ENCODE peak calls at places on chromosomes 11 and 22, in four cellular contexts. O is mammary epithelial cell, R is colonic mucosa, F is A549. G is an unnamed sample.

GRCh38 chr11:78932757-78933156 is 358.1 kb upstream of the NARS2 start:
- DNase-seq in R (no peak), F (no peak), O (no peak), G (no peak)

GRCh38 chr11:93807980-93808379 is 23.9 kb downstream of the MED17 start:
- DNase-seq in R (no peak), F (no peak), O (no peak), G (no peak)

GRCh38 chr11:78647266-78647915 is 72.7 kb upstream of the NARS2 start:
- DNase-seq in F (no peak), R (no peak), O (no peak), G (no peak)

GRCh38 chr11:130146797-130147196 is 12.8 kb upstream of the ST14 start:
- DNase-seq in F (no peak), R (peak; percentile 64), O (no peak), G (no peak)

GRCh38 chr22:27804683-27805297 is 3.2 kb upstream of the MN1 start:
- DNase-seq in R (peak; percentile 64), F (peak; percentile 57), O (peak; percentile 41), G (peak; percentile 62)

GRCh38 chr11:69278091-69278867 is 15.7 kb upstream of the MYEOV start:
- DNase-seq in O (no peak), F (no peak), R (peak; percentile 89), G (no peak)

GRCh38 chr11:83070878-83071640 is 638 bp downstream of the RAB30 start:
- DNase-seq in F (peak; percentile 39), O (no peak), R (peak; percentile 46), G (no peak)

GRCh38 chr11:2724653-2725366 is 25.0 kb upstream of the KCNQ1OT1 start:
- DNase-seq in F (no peak), R (no peak), O (no peak), G (peak; percentile 79)

GRCh38 chr11:122107045-122107444 is 9.0 kb downstream of the BLID start:
- DNase-seq in F (no peak), R (no peak), O (no peak), G (no peak)

GRCh38 chr11:64810891-64811272 is 531 bp upstream of the MEN1 start:
- DNase-seq in R (peak; percentile 42), F (no peak), O (no peak), G (no peak)

GRCh38 chr11:695606-696381 is at the start of gene TMEM80:
- DNase-seq in F (peak; percentile 54), O (peak; percentile 97), R (peak; percentile 99), G (peak; percentile 99)

GRCh38 chr22:27435839-27436581 is 365.5 kb downstream of the MN1 start:
- DNase-seq in O (no peak), R (no peak), F (no peak), G (peak; percentile 47)

GRCh38 chr11:84714316-84714780 is 912.8 kb downstream of the DLG2 start:
- DNase-seq in R (peak; percentile 76), O (peak; percentile 45), F (peak; percentile 18), G (no peak)

GRCh38 chr22:17380711-17381087 is 11.4 kb downstream of the CECR2 start:
- DNase-seq in R (no peak), F (no peak), O (no peak), G (no peak)

GRCh38 chr11:106399624-106400023 is 322.2 kb downstream of the AASDHPPT start:
- DNase-seq in O (no peak), R (no peak), F (no peak), G (no peak)

GRCh38 chr22:45317551-45318167 is 7.9 kb downstream of the FAM118A start:
- DNase-seq in R (peak; percentile 75), O (peak; percentile 70), F (no peak), G (peak; percentile 37)

GRCh38 chr11:86704710-86705109 is 32.3 kb upstream of the ME3 start:
- DNase-seq in O (no peak), R (no peak), F (no peak), G (no peak)

GRCh38 chr22:27445876-27446275 is 355.7 kb downstream of the MN1 start:
- DNase-seq in R (no peak), O (no peak), F (no peak), G (peak; percentile 20)

GRCh38 chr11:2077061-2077802 is 62.0 kb downstream of the IGF2 start:
- DNase-seq in R (no peak), O (peak; percentile 94), F (peak; percentile 51), G (no peak)

GRCh38 chr22:40855960-40856512 is 403 bp downstream of the ST13 start:
- DNase-seq in O (peak; percentile 39), R (peak; percentile 51), F (no peak), G (no peak)

GRCh38 chr22:41267958-41268357 is 18.0 kb downstream of the RANGAP1 start:
- DNase-seq in R (no peak), F (no peak), O (no peak), G (no peak)

GRCh38 chr22:43876866-43877509 is 14.7 kb upstream of the SULT4A1 start:
- DNase-seq in O (no peak), F (no peak), R (no peak), G (no peak)

GRCh38 chr11:16784097-16784496 is 45.6 kb downstream of the C11orf58 start:
- DNase-seq in O (no peak), F (no peak), R (no peak), G (no peak)

GRCh38 chr11:72721689-72722049 is 30.5 kb downstream of the ARAP1 start:
- DNase-seq in R (peak; percentile 62), F (no peak), O (no peak), G (no peak)

GRCh38 chr11:88979641-88980040 is 86.1 kb downstream of the GRM5 start:
- DNase-seq in R (no peak), O (peak; percentile 1), F (no peak), G (no peak)

GRCh38 chr11:118641463-118642019 is 34.1 kb downstream of the PHLDB1 start:
- DNase-seq in R (peak; percentile 80), F (no peak), O (peak; percentile 82), G (no peak)

GRCh38 chr11:131290111-131290510 is 80.3 kb upstream of the NTM start:
- DNase-seq in O (no peak), F (no peak), R (no peak), G (no peak)

GRCh38 chr22:20133930-20134549 is 2.4 kb downstream of the ZDHHC8 start:
- DNase-seq in R (no peak), O (no peak), F (no peak), G (no peak)

GRCh38 chr22:49998718-49999062 is 13.9 kb downstream of the IL17REL start:
- DNase-seq in R (no peak), O (no peak), F (no peak), G (no peak)

GRCh38 chr11:2186669-2187266 is 15.2 kb upstream of the TH start:
- DNase-seq in O (no peak), R (no peak), F (peak; percentile 76), G (no peak)

GRCh38 chr11:10678106-10678505 is 15.4 kb downstream of the IRAG1 start:
- DNase-seq in O (no peak), F (no peak), R (no peak), G (no peak)

GRCh38 chr22:20316844-20317401 is 2.9 kb downstream of the DGCR6L start:
- DNase-seq in R (no peak), O (no peak), F (no peak), G (no peak)

GRCh38 chr11:78332174-78332866 is 85.3 kb downstream of the GAB2 start:
- DNase-seq in F (no peak), O (no peak), R (no peak), G (no peak)

GRCh38 chr22:22906907-22907550 is 19.4 kb downstream of the IGLL5 start:
- DNase-seq in R (no peak), O (no peak), F (no peak), G (no peak)

GRCh38 chr22:47341464-47341863 is 579.0 kb downstream of the TBC1D22A start:
- DNase-seq in O (no peak), F (no peak), R (no peak), G (no peak)
- H3K9me3 ChIP-seq in O (peaks cover 27% of the 10 kb centered on the region), F (no peaks in the 10 kb centered on the region), R (no peaks in the 10 kb centered on the region), G (no peaks in the 10 kb centered on the region)

GRCh38 chr11:32431657-32432056 is 3.7 kb downstream of the WT1 start:
- DNase-seq in O (no peak), R (no peak), F (no peak), G (no peak)

GRCh38 chr11:32432565-32433248 is 2.6 kb downstream of the WT1 start:
- DNase-seq in O (no peak), F (no peak), R (no peak), G (no peak)

GRCh38 chr11:32429477-32429876 is 5.9 kb downstream of the WT1 start:
- DNase-seq in F (no peak), O (no peak), R (no peak), G (no peak)

GRCh38 chr11:32428665-32429293 is 6.6 kb downstream of the WT1 start:
- DNase-seq in O (no peak), R (no peak), F (no peak), G (peak; percentile 60)

DNA sequence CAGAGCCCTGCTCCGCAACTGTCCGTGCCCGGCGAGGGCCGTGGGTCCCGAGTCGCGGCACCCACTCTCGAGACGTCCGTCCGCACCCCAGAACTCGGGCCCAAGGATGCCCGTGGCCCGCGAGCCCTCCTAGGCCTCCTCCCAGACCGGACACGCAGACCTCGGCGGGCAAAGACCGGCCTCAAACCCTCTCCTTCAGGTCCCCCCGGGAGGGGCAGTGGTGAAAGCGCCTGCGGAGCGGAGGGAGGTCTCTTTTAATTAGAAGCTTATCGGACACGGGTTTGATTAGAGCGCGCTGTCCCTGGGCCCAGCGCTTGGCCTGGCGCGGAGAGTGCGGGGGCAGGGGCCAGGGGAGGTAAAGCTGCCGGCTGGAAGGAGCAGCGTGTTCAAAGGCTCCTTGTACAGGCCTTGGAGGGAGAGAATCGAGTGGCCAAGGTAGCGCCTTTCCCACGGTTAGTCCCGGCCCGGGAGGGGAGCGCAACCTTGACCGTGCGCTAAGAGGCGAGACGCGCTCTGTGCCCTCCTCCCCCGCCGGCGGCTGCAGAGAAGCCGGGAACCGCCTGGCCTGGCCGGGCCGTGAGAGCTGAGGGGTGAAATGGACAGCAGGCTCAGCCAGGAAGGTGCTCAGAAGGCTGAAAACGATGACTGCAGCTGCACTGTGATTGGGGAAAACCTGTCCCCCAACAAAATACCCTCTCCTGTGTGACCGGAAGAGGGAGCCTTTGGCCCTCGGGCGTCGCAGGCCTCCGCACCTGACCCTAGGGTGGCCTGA is 4.6 kb downstream of the WT1 start:
- DNase-seq in O (no peak), F (no peak), R (no peak), G (peak; percentile 54)
- H3K9me3 ChIP-seq in O (peaks cover 5% of the 10 kb centered on the region), F (no peaks in the 10 kb centered on the region), R (no peaks in the 10 kb centered on the region), G (no peaks in the 10 kb centered on the region)

DNA sequence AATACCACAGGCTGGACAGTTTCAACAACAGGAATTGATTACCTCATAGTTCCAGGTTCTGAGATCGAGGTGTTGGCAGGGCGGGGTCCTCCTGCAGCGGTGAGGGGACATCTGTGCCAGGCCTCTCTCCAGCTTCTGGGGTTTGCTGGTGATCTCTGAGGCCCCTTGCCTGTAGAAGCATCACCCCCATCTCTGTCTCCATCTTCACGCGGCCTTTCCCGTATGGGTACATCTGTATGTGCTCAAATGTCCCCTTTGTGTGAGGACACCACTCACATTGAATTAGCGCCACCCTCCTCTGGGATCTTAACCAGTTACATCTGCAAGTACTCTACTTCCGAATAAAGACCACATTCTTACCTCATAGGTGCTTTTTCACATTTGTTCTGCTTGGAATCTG is 1029.9 kb downstream of the BRD1 start:
- DNase-seq in R (no peak), O (no peak), F (no peak), G (no peak)
- H3K9me3 ChIP-seq in R (no peaks in the 10 kb centered on the region), O (peaks cover 60% of the 10 kb centered on the region), F (no peaks in the 10 kb centered on the region), G (no peaks in the 10 kb centered on the region)

DNA sequence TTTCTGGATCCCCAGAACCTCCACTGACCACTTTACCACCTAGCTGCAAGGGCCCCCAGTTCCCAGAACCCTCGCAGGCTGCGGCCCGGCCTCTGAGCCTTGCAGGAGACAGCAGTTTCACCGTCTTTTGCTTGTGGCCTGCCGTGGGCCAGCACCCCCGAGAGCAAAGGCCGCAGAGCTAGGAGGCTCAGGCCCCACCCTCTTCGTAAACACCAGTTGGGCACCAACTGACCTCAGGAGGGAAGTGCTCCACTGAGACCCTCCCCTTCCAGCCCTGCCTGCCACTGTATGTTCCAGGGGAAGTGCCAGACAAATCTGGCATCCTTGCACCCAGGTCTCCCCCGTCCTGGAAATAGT is 23.3 kb upstream of the CREB3L1 start:
- DNase-seq in F (no peak), R (peak; percentile 87), O (no peak), G (no peak)
- H3K9me3 ChIP-seq in F (no peaks in the 10 kb centered on the region), R (no peaks in the 10 kb centered on the region), O (no peaks in the 10 kb centered on the region), G (no peaks in the 10 kb centered on the region)

GRCh38 chr11:55838452-55838851 is at the start of gene OR5D16:
- DNase-seq in R (no peak), O (no peak), F (no peak), G (no peak)
- H3K9me3 ChIP-seq in R (no peaks in the 10 kb centered on the region), O (peaks cover 14% of the 10 kb centered on the region), F (no peaks in the 10 kb centered on the region), G (no peaks in the 10 kb centered on the region)

G was measured in uterus.